ENCODE peak calls at places on chromosome 21, in eight cellular contexts. B is endodermal cell, C is AG10803, M is psoas muscle, D is AG09319, U is activated B cell treated with CpG ODN at 0.5 μM for 24 hours, O is GM10248, H is colonic mucosa. E is an unnamed sample.

GRCh38 chr21:25564349-25564948 is 42.8 kb downstream of the MRPL39 start:
- DNase-seq in B (no peak), C (no peak), M (no peak), D (no peak), U (no peak), O (no peak), H (no peak), E (no peak)

GRCh38 chr21:25421327-25422028 is 185.8 kb downstream of the MRPL39 start:
- DNase-seq in B (peak), C (peak), M (no peak), D (peak), U (no peak), O (peak), H (no peak), E (peak)

GRCh38 chr21:21714396-21714795 is 716.2 kb downstream of the NCAM2 start:
- DNase-seq in B (no peak), C (peak), M (no peak), D (peak), U (no peak), O (no peak), H (no peak), E (no peak)

GRCh38 chr21:26055841-26056264 is 114.7 kb downstream of the APP start:
- DNase-seq in B (no peak), C (no peak), M (no peak), D (no peak), U (no peak), O (no peak), H (no peak), E (no peak)

GRCh38 chr21:26761174-26761915 is 83.9 kb downstream of the ADAMTS1 start:
- DNase-seq in B (no peak), C (no peak), M (no peak), D (no peak), U (no peak), O (no peak), H (no peak), E (no peak)

GRCh38 chr21:33428669-33429068 is 25.5 kb downstream of the IFNGR2 start:
- DNase-seq in B (no peak), C (peak), M (no peak), D (no peak), U (no peak), O (no peak), H (no peak), E (no peak)

GRCh38 chr21:14071902-14072734 is 138.6 kb downstream of the LIPI start:
- DNase-seq in B (peak), C (no peak), M (no peak), D (no peak), U (no peak), O (peak), H (no peak), E (no peak)

GRCh38 chr21:27505516-27505915 is 538.6 kb upstream of the ADAMTS5 start:
- DNase-seq in B (no peak), C (peak), M (no peak), D (peak), U (no peak), O (no peak), H (no peak), E (no peak)

GRCh38 chr21:20774737-20775136 is 223.5 kb upstream of the NCAM2 start:
- DNase-seq in B (no peak), C (no peak), M (no peak), D (no peak), U (no peak), O (no peak), H (no peak), E (no peak)

GRCh38 chr21:36205962-36206361 is 49.3 kb downstream of the DOP1B start:
- DNase-seq in B (no peak), C (no peak), M (no peak), D (no peak), U (no peak), O (no peak), H (no peak), E (no peak)

GRCh38 chr21:45170987-45171386 is 96.6 kb downstream of the ADARB1 start:
- DNase-seq in B (no peak), C (no peak), M (no peak), D (no peak), U (no peak), O (no peak), H (no peak), E (no peak)

GRCh38 chr21:25759573-25759972 is 24.8 kb downstream of the GABPA start:
- DNase-seq in B (no peak), C (no peak), M (no peak), D (no peak), U (no peak), O (no peak), H (no peak), E (no peak)

GRCh38 chr21:42238185-42238934 is 19.4 kb downstream of the ABCG1 start:
- DNase-seq in B (no peak), C (no peak), M (peak), D (no peak), U (no peak), O (no peak), H (no peak), E (no peak)

GRCh38 chr21:44532712-44533111 is 7.3 kb downstream of the KRTAP10-1 start:
- DNase-seq in B (peak), C (no peak), M (no peak), D (no peak), U (no peak), O (no peak), H (no peak), E (no peak)

GRCh38 chr21:20253261-20253660 is 744.9 kb upstream of the NCAM2 start:
- DNase-seq in B (no peak), C (no peak), M (no peak), D (no peak), U (no peak), O (no peak), H (no peak), E (no peak)

GRCh38 chr21:42208801-42209490 is 10.0 kb upstream of the ABCG1 start:
- DNase-seq in B (peak), C (no peak), M (no peak), D (no peak), U (no peak), O (no peak), H (no peak), E (no peak)

GRCh38 chr21:44734026-44734745 is 22.8 kb upstream of the TSPEAR start:
- DNase-seq in B (no peak), C (peak), M (no peak), D (no peak), U (no peak), O (no peak), H (no peak), E (no peak)

GRCh38 chr21:21114456-21114855 is 116.2 kb downstream of the NCAM2 start:
- DNase-seq in B (no peak), C (no peak), M (no peak), D (no peak), U (no peak), O (no peak), H (no peak), E (no peak)

GRCh38 chr21:32978346-32979270 is 47.1 kb upstream of the OLIG2 start:
- DNase-seq in B (no peak), C (no peak), M (no peak), D (no peak), U (no peak), O (no peak), H (no peak), E (no peak)

GRCh38 chr21:43835061-43835460 is 30.0 kb upstream of the AGPAT3 start:
- DNase-seq in B (no peak), C (no peak), M (no peak), D (no peak), U (no peak), O (no peak), H (no peak), E (peak)

GRCh38 chr21:42746593-42747266 is 93.3 kb downstream of the PDE9A start:
- DNase-seq in B (no peak), C (no peak), M (no peak), D (no peak), U (no peak), O (no peak), H (no peak), E (no peak)

GRCh38 chr21:26280715-26281310 is 110.2 kb upstream of the APP start:
- DNase-seq in B (peak), C (peak), M (no peak), D (no peak), U (no peak), O (no peak), H (no peak), E (no peak)

GRCh38 chr21:22561946-22562345 is 1563.7 kb downstream of the NCAM2 start:
- DNase-seq in B (no peak), C (no peak), M (no peak), D (no peak), U (no peak), O (no peak), H (no peak), E (no peak)

GRCh38 chr21:41437754-41438153 is 11.7 kb downstream of the MX1 start:
- DNase-seq in B (no peak), C (no peak), M (no peak), D (no peak), U (no peak), O (no peak), H (no peak), E (no peak)

GRCh38 chr21:28936721-28937120 is 56.0 kb downstream of the LTN1 start:
- DNase-seq in B (no peak), C (no peak), M (no peak), D (no peak), U (no peak), O (no peak), H (no peak), E (no peak)

GRCh38 chr21:43020177-43020576 is 45.8 kb downstream of the PKNOX1 start:
- DNase-seq in B (no peak), C (no peak), M (no peak), D (no peak), U (no peak), O (no peak), H (no peak), E (no peak)

GRCh38 chr21:43937898-43938309 is 72.9 kb downstream of the AGPAT3 start:
- DNase-seq in B (no peak), C (no peak), M (no peak), D (no peak), U (no peak), O (peak), H (no peak), E (peak)

GRCh38 chr21:38303300-38303699 is 46.5 kb downstream of the KCNJ15 start:
- DNase-seq in B (no peak), C (peak), M (peak), D (no peak), U (no peak), O (no peak), H (no peak), E (no peak)

GRCh38 chr21:43938751-43939442 is 73.2 kb upstream of the TRAPPC10 start:
- DNase-seq in B (peak), C (peak), M (peak), D (no peak), U (peak), O (peak), H (peak), E (peak)

GRCh38 chr21:41751621-41752020 is 15.2 kb downstream of the RIPK4 start:
- DNase-seq in B (no peak), C (no peak), M (no peak), D (no peak), U (no peak), O (no peak), H (no peak), E (no peak)

GRCh38 chr21:35855463-35855862 is 204.9 kb downstream of the SETD4 start:
- DNase-seq in B (no peak), C (no peak), M (no peak), D (no peak), U (no peak), O (no peak), H (no peak), E (no peak)

GRCh38 chr21:41562101-41563000 is 54.4 kb upstream of the TMPRSS2 start:
- DNase-seq in B (no peak), C (peak), M (no peak), D (no peak), U (no peak), O (no peak), H (no peak), E (no peak)

GRCh38 chr21:39004776-39005605 is 178.3 kb downstream of the PSMG1 start:
- DNase-seq in B (peak), C (peak), M (peak), D (no peak), U (no peak), O (no peak), H (peak), E (no peak)

GRCh38 chr21:42127164-42128125 is 56.3 kb downstream of the UMODL1 start:
- DNase-seq in B (no peak), C (no peak), M (no peak), D (no peak), U (no peak), O (no peak), H (no peak), E (no peak)

GRCh38 chr21:44511938-44512275 is 28.1 kb downstream of the KRTAP10-1 start:
- DNase-seq in B (no peak), C (no peak), M (peak), D (no peak), U (no peak), O (no peak), H (no peak), E (no peak)

GRCh38 chr21:40143822-40144525 is 276.7 kb downstream of the PCP4 start:
- DNase-seq in B (peak), C (peak), M (no peak), D (no peak), U (no peak), O (peak), H (peak), E (peak)

GRCh38 chr21:38903578-38904193 is 98.0 kb downstream of the ETS2 start:
- DNase-seq in B (no peak), C (no peak), M (peak), D (no peak), U (no peak), O (no peak), H (no peak), E (no peak)

GRCh38 chr21:40846566-40847411 is at the start of gene DSCAM:
- DNase-seq in B (peak), C (no peak), M (no peak), D (no peak), U (no peak), O (no peak), H (no peak), E (no peak)

GRCh38 chr21:26374817-26375216 is 198.3 kb downstream of the CYYR1 start:
- DNase-seq in B (no peak), C (no peak), M (no peak), D (no peak), U (no peak), O (no peak), H (no peak), E (no peak)

DNA sequence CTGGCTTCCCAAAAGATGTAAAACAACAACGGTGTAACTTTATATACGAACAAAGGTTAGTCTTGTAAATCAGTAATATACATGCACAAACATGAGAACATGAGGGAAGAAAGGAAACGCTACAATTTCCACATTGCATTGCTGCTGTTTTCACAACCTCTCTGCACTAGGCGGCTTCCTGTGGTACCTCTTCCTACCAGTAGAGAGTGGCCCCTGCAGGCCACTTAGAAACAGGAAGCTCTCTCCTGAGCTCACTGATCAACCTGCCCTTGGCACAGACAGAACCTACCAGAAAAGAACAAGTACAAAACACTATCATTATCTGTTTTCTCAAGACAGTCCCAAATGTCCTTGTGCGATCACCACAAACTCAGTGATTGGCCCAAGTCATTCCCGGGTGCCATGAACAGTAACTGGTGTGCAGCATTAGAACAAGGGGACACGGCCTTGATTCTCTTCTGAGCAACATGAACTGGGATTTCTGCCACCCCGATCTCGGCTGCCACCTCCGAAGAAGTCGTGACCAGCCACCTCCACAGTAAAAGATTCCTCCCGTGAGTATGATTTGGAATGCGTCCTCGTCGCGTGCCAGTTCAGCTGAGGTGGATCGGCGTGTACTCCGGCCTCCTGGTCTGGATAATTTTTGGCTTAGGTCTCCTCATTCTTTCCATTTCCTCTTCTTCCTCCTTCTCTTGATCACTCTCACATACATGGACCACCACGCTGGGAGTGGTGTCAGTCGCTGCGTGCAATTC is 5.7 kb upstream of the KCNE1 start:
- DNase-seq in B (peak), C (no peak), M (no peak), D (no peak), U (no peak), O (no peak), H (no peak), E (no peak)
- TF ChIP-seq CTCF in B (peak), C (peak), M (no peak), D (no peak), U (no peak), O (peak), H (no peak), E (no peak)

DNA sequence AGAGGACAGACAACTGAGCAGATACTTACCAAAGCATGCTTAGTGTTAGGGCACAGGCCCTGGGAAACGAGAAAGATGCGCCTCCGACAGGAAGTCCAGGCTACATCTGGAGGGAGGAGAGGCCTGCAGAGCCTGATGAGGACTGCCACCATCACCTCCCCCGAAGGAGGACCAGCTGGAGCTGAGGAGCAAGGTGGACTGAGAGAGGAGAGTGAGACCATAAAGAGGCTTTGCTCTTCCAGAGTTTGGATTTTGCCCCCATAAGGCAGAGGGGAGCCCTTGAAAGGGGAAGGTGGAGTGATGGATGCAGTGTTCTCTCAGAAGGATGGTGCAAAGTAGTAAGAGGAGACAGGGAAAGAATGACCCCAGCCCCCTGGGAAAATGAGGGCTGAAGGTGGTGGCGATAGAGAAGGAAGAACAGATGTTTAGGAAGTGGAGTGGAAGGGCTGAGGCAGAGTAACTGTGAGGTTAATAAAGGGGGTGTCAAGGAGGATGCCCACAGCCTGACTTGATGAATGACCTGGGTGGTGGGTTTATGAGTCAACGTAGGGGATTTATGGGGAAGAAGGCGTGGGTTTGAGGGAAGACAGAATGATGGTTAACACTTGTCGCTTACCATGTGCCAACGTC is 1.1 kb upstream of the SCAF4 start:
- DNase-seq in B (peak), C (peak), M (no peak), D (no peak), U (no peak), O (no peak), H (peak), E (peak)
- TF ChIP-seq CTCF in B (no peak), C (no peak), M (no peak), D (no peak), U (no peak), O (no peak), H (no peak), E (no peak)

GRCh38 chr21:46323710-46324389 is at the start of the genes C21orf58 and PCNT:
- DNase-seq in B (peak), C (peak), M (peak), D (peak), U (peak), O (peak), H (peak), E (peak)

GRCh38 chr21:46323227-46323709 is 402 bp downstream of the C21orf58 start:
- DNase-seq in B (peak), C (no peak), M (no peak), D (no peak), U (no peak), O (peak), H (no peak), E (no peak)

GRCh38 chr21:46326110-46326703 is 2.3 kb downstream of the PCNT start:
- DNase-seq in B (no peak), C (no peak), M (no peak), D (no peak), U (no peak), O (no peak), H (no peak), E (no peak)

GRCh38 chr21:46324390-46325072 is 575 bp downstream of the PCNT start:
- DNase-seq in B (peak), C (peak), M (peak), D (peak), U (peak), O (peak), H (peak), E (peak)

DNA sequence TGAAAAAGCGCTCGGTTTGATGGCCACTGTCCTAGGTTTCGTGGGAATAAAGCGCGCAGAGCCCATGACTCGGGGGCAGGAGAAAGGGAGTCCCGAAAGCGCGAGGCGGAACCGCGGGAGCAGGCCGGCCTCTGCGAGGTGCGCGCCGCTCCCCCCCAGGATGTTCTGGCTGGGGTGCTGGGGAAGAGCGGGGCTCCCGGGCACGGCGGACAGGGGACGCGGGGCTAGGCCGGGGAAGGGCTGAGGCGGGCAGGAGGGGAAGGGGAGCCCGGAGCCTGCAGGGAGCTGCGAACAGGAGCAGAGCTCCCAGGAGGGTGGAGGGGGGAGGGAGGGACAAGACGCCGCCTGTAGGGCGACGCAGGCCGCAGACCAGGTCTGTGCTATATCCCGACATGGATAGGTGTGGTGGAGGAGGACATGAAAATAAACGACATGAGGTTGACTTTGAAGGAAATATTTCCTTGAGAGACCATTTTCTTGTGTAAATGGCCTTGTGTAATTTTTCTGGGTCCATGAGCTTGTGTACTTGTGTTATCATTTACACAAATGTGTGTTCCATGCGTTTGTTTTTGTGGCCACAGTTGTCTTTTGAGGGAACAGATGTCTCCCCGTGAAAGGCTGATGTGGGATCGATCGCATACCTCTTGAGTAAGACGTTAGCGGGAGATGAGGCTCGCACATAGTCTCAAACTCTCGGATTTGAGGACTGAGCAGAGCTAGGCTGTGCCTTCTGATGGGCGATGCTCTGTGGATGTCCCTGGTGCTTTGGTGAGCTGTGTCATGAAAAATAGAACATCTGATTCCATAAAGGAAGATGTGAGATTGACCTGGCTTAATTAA is 1.3 kb downstream of the PCNT start:
- DNase-seq in B (peak), C (peak), M (peak), D (no peak), U (no peak), O (peak), H (peak), E (peak)
- TF ChIP-seq CTCF in B (peak), C (peak), M (peak), D (peak), U (no peak), O (peak), H (no peak), E (no peak)

GRCh38 chr21:17554619-17555472 is 42.0 kb downstream of the CXADR start:
- DNase-seq in B (no peak), C (peak), M (no peak), D (no peak), U (no peak), O (no peak), H (no peak), E (peak)
- TF ChIP-seq CTCF in B (peak), C (peak), M (peak), D (peak), U (no peak), O (peak), H (peak), E (no peak)

DNA sequence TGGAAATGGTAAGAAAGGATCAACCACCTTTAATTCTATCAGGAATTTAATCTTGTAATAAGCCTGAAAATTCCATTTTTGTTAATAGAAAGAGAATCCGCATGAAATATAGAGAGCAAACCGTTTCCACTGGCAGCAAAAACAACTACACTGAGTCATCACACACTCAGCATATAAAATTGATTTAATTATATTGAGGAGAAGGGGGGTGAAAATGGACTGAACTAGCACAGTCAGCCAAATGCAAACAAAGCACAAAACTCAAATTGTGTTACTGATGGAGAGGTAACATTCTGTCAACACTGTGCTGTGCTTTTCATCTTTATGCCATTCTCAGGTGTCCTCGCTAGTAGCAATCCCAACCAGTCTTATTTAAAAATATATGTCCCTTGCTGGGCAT is 1583.9 kb downstream of the MRPL39 start:
- DNase-seq in B (no peak), C (no peak), M (no peak), D (no peak), U (no peak), O (no peak), H (no peak), E (no peak)
- TF ChIP-seq CTCF in B (no peak), C (no peak), M (no peak), D (no peak), U (no peak), O (no peak), H (no peak), E (no peak)

E was measured in GM20000.